ENCODE peak calls at places on chromosomes 7 and 10, in five cellular contexts. E is H1, L is K562, Z is GM12878, K is HepG2. G is an unnamed sample.

GRCh38 chr10:4457597-4457996 is 368.4 kb upstream of the AKR1E2 start:
- DNase-seq in E (no peak), L (no peak), Z (no peak), K (no peak), G (no peak)

GRCh38 chr7:152424348-152425108 is 11.3 kb downstream of the KMT2C start:
- DNase-seq in E (no peak), L (peak), Z (no peak), K (no peak), G (no peak)

GRCh38 chr7:129184979-129185670 is 3.3 kb upstream of the SMO start:
- DNase-seq in E (no peak), L (no peak), Z (no peak), K (no peak), G (no peak)

GRCh38 chr7:6508950-6509349 is 42.3 kb downstream of the GRID2IP start:
- DNase-seq in E (no peak), L (no peak), Z (no peak), K (no peak), G (no peak)

GRCh38 chr7:1529383-1530116 is 952 bp upstream of the MAFK start:
- DNase-seq in E (no peak), L (no peak), Z (no peak), K (no peak), G (no peak)

GRCh38 chr7:29812185-29812876 is 6.0 kb downstream of the WIPF3 start:
- DNase-seq in E (no peak), L (no peak), Z (no peak), K (no peak), G (no peak)

GRCh38 chr7:80929619-80930018 is 10.8 kb upstream of the SEMA3C start:
- DNase-seq in E (no peak), L (no peak), Z (no peak), K (no peak), G (no peak)

GRCh38 chr10:29555091-29555745 is 79.6 kb downstream of the SVIL start:
- DNase-seq in E (no peak), L (no peak), Z (no peak), K (no peak), G (no peak)

GRCh38 chr10:124592736-124593430 is 131.3 kb downstream of the LHPP start:
- DNase-seq in E (no peak), L (no peak), Z (no peak), K (no peak), G (no peak)

GRCh38 chr7:147419001-147419400 is 1171.6 kb upstream of the C7orf33 start:
- DNase-seq in E (no peak), L (no peak), Z (no peak), K (no peak), G (peak)

GRCh38 chr10:132942740-132943554 is 577 bp upstream of the CFAP46 start:
- DNase-seq in E (no peak), L (no peak), Z (no peak), K (no peak), G (no peak)

GRCh38 chr7:112869111-112869774 is 79.0 kb upstream of the TMEM168 start:
- DNase-seq in E (peak), L (peak), Z (peak), K (peak), G (peak)

GRCh38 chr10:101675115-101675514 is 19.9 kb downstream of the FBXW4 start:
- DNase-seq in E (no peak), L (no peak), Z (no peak), K (no peak), G (no peak)

GRCh38 chr10:43616697-43617370 is 10.6 kb downstream of the ZNF485 start:
- DNase-seq in E (no peak), L (no peak), Z (no peak), K (no peak), G (no peak)

GRCh38 chr7:148773344-148773743 is 74.6 kb downstream of the CUL1 start:
- DNase-seq in E (no peak), L (no peak), Z (peak), K (no peak), G (no peak)

GRCh38 chr10:25895856-25896255 is 38.2 kb upstream of the MYO3A start:
- DNase-seq in E (no peak), L (no peak), Z (no peak), K (no peak), G (no peak)

GRCh38 chr10:15313844-15314243 is 57.2 kb downstream of the FAM171A1 start:
- DNase-seq in E (no peak), L (peak), Z (no peak), K (no peak), G (no peak)

GRCh38 chr7:25613912-25614311 is 385.6 kb upstream of the NPVF start:
- DNase-seq in E (no peak), L (no peak), Z (no peak), K (no peak), G (no peak)

GRCh38 chr10:92691042-92691590 is 1.4 kb downstream of the HHEX start:
- DNase-seq in E (peak), L (no peak), Z (no peak), K (no peak), G (peak)

GRCh38 chr7:128788446-128789412 is 3.0 kb upstream of the CCDC136 start:
- DNase-seq in E (no peak), L (no peak), Z (no peak), K (no peak), G (no peak)

GRCh38 chr10:103690281-103690680 is 165.1 kb downstream of the SH3PXD2A start:
- DNase-seq in E (no peak), L (no peak), Z (no peak), K (no peak), G (no peak)

GRCh38 chr7:68321076-68321639 is 1277.1 kb upstream of the AUTS2 start:
- DNase-seq in E (no peak), L (no peak), Z (no peak), K (no peak), G (no peak)

GRCh38 chr10:19922236-19922963 is 106.2 kb downstream of the PLXDC2 start:
- DNase-seq in E (no peak), L (no peak), Z (no peak), K (no peak), G (no peak)

GRCh38 chr10:101644002-101644401 is 51.0 kb downstream of the FBXW4 start:
- DNase-seq in E (peak), L (no peak), Z (no peak), K (no peak), G (peak)

GRCh38 chr7:156220701-156221100 is 408.4 kb upstream of the SHH start:
- DNase-seq in E (no peak), L (no peak), Z (no peak), K (no peak), G (no peak)

GRCh38 chr10:49624629-49625028 is 10.8 kb downstream of the CHAT start:
- DNase-seq in E (no peak), L (no peak), Z (no peak), K (no peak), G (no peak)

GRCh38 chr7:130884437-130885417 is 150.7 kb upstream of the KLF14 start:
- DNase-seq in E (peak), L (no peak), Z (no peak), K (peak), G (no peak)

GRCh38 chr7:110922906-110923305 is 168.0 kb upstream of the LRRN3 start:
- DNase-seq in E (no peak), L (no peak), Z (no peak), K (peak), G (no peak)

GRCh38 chr10:98302711-98303365 is 34.8 kb upstream of the LOXL4 start:
- DNase-seq in E (no peak), L (no peak), Z (no peak), K (no peak), G (no peak)

GRCh38 chr10:104809288-104810090 is 168.4 kb downstream of the SORCS3 start:
- DNase-seq in E (no peak), L (no peak), Z (no peak), K (peak), G (no peak)

GRCh38 chr7:138937484-138937883 is 43.7 kb downstream of the KIAA1549 start:
- DNase-seq in E (no peak), L (no peak), Z (no peak), K (no peak), G (no peak)

GRCh38 chr10:124484016-124484415 is 22.4 kb downstream of the LHPP start:
- DNase-seq in E (no peak), L (no peak), Z (no peak), K (no peak), G (no peak)

GRCh38 chr10:58065529-58065815 is 202.2 kb downstream of the IPMK start:
- DNase-seq in E (no peak), L (no peak), Z (no peak), K (no peak), G (no peak)

GRCh38 chr10:58066979-58067378 is 200.7 kb downstream of the IPMK start:
- DNase-seq in E (no peak), L (no peak), Z (no peak), K (no peak), G (no peak)

GRCh38 chr10:58066126-58066525 is 201.6 kb downstream of the IPMK start:
- DNase-seq in E (no peak), L (no peak), Z (no peak), K (no peak), G (no peak)

GRCh38 chr10:58063854-58064480 is 203.7 kb downstream of the IPMK start:
- DNase-seq in E (no peak), L (no peak), Z (no peak), K (no peak), G (no peak)

DNA sequence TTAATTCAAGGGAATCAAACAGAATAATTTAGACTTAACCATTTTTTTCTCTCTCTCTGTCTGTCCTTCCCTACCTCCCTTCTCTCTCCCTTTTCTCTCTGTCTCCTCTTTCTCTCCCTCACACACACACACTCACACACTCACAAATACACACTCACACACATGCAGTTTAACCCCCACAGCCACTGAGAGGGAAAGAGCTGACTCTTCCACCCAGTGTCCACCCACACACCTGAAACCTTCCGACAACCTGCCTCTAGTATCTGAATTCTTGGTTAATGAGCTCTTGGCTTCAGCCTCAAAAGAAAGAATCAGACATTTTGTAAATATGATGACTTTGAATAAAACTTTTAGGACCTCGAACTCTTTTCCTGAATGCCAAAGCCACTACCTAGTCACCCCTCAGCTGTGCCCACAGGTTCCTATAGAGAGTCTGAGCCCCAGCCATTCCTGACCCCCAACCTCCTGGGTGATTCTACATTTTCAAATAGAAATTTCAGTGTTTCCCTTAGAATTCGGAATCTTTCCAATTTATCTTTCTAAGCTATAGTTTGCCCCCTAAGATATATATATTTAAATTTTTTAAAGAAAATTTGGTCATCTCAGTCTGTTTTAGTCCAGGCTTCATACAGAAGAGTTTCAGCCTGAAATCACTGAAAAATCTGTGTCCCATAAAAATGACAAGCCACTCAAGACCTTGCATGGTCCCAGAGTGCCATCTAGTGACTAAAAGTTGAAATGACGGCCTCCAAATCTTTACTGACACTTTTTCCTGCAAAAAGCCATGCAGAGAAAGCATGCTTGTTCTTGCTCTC is 202.8 kb downstream of the IPMK start:
- DNase-seq in E (peak), L (peak), Z (no peak), K (peak), G (peak)
- TF ChIP-seq ATF2 in E (no peak), L (no peak), Z (no peak), K (no peak), G (no peak)

DNA sequence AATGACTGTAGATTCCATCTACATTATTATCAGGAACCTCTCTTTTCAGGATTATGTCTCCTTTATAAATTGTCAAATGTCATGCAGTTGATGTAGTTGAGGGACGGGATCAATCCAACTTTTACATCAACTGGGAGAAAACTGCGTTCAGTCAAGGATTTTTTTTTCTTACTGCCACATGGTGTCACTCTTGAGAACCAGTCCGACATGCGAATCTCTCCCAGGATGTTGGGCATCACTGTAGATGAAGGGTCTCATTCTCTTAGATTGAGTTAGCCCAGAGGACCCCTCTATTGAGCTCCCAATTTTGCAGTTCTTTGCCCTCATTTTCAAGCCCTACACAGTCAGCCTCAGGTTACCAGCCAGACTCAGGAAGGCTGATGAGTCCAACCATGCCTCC is 120.3 kb upstream of the PTPRZ1 start:
- DNase-seq in E (no peak), L (no peak), Z (no peak), K (peak), G (no peak)
- TF ChIP-seq CTCF in E (peak), L (peak), Z (peak), K (peak), G (no peak)

DNA sequence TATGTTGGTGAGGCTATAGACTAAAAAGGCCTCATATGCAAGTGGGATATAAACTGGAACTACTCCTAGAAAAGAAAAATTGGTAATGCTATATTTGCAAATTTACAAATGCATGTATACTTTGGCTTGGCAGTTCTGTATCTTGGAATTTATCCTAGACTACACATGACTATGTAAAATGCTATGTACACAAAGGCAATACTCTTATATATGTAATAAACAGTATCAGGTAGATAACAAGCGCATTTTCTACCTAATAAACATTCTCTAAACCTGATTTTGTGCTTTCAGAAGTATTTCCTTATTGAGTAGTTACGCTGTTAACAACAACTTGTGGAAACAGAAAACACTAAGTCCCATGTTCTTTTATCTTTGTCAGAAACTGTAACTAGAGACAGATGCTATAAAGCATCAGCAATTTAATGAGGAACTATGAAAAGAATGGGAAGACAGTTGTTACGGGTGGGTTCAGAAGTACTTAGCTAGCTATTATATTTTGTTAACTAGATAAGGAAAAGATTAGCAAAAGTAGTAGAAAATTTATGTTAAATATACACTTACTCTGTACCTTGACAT is 107.7 kb downstream of the ARHGAP12 start:
- DNase-seq in E (no peak), L (no peak), Z (no peak), K (no peak), G (no peak)
- TF ChIP-seq ATF2 in E (no peak), L (no peak), Z (no peak), K (no peak), G (no peak)

DNA sequence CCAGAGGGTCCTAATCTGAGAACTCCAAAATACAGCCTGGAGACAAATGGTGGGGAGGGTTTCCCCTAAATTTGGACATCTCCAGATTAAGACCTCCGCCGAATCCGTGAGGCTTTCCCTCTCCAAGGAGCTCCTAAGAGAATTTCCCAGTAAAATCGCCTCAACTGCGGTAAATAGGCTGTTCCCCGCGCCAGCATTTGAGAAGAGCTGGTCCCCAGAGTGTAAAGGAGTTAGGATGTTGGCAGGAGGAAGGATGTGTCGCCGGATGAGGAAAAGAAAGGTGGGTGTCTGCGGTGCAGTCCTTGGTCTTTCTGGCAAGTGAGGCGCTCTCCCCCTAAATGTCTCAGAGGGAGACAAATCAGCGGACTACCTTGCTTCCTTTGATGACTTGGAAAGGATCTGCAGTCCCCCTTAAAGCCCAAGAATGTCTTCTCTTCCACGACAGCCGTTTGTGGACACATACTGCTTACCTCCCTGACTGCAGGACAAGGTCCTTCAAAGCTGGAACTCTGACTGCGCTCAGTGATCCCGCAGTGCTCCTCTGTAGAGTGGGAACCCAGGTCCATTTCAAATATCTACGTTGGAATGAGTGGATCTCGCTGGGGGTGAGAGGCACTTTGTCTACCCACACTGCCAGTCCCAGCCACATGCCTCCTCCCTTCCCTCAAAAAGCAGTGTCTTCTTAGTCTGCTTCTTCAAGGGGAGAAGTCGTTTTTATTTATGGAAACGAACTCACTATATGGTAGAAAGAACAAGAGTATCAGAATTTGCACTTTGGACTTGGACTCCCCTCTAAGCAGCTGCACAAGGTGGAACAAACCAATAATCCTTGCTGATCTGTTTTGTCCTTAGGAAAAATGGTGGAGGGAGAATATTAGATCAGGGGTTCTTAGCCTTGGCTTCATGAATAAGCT is 1.0 kb upstream of the DLG5 start:
- DNase-seq in E (peak), L (no peak), Z (no peak), K (no peak), G (no peak)
- TF ChIP-seq CTCF in E (no peak), L (no peak), Z (no peak), K (no peak), G (no peak)

DNA sequence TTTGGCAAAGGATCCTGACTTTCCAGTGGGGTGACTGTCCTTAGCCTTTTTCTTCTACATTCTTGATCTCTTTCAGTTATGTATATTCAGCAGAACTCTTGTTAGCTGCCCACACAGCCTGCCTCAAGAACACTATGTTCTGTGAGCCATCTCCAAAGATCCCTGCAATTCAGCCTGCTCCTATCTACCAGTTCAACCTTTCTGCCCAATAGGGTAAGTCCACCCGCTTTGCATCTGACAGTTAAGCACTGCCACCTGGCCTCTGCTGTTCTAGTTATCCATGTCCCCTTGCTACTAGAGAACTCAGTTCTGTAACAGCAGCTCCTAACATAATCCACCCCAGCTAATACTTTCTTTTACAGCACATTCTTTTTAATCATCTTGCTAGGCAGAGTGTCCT is 13.5 kb downstream of the OR9A2 start:
- DNase-seq in E (no peak), L (no peak), Z (no peak), K (no peak), G (no peak)
- TF ChIP-seq ATF2 in E (no peak), L (no peak), Z (no peak), K (no peak), G (no peak)

GRCh38 chr10:91551856-91552255 is 81.0 kb downstream of the PPP1R3C start:
- DNase-seq in E (peak), L (peak), Z (no peak), K (peak), G (peak)

GRCh38 chr10:91555455-91555854 is 77.4 kb downstream of the PPP1R3C start:
- DNase-seq in E (no peak), L (no peak), Z (no peak), K (no peak), G (no peak)

GRCh38 chr10:91549296-91549695 is 83.6 kb downstream of the PPP1R3C start:
- DNase-seq in E (peak), L (no peak), Z (no peak), K (no peak), G (no peak)

GRCh38 chr10:91552260-91552659 is 80.6 kb downstream of the PPP1R3C start:
- DNase-seq in E (no peak), L (no peak), Z (no peak), K (no peak), G (no peak)

DNA sequence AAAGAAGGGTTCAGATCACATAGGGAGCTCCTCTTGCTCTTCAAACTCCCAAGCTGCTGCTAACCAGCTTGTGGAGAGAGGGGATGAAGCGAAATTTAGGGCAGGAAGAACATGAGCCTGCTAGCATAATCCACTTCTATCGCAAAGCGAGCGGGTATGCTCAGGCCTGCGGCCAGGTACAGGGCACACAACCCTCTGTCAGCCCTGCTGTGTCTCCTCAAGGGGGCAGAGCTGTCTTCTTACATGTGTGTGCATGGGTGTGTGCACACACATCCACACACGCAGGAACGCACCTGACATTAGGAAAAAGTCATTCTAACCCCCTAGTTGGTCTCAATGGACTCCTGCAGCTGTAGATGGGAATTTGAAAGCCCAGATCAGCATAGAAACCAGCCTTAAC is 80.2 kb downstream of the PPP1R3C start:
- DNase-seq in E (peak), L (no peak), Z (no peak), K (no peak), G (peak)
- TF ChIP-seq CTCF in E (peak), L (peak), Z (peak), K (peak), G (no peak)

GRCh38 chr7:75757860-75758259 is 14.2 kb downstream of the CCL26 start:
- DNase-seq in E (no peak), L (no peak), Z (no peak), K (no peak), G (no peak)
- TF ChIP-seq ATF2 in E (no peak), L (no peak), Z (no peak), K (no peak), G (no peak)

G was measured in WTC11.